ENCODE peak calls at places on chromosomes 6 and 20, in ten cellular contexts. E is cardiac muscle cell; P is right atrium auricular region; L is hepatocyte; U is CD8-positive, alpha-beta memory T cell; K is ascending aorta; O is psoas muscle; A is esophagus squamous epithelium; C is colonic mucosa; D is thoracic aorta. F is an unnamed sample. For H3K4me1, the result is how much of the 10 kb centered on the place peaks cover.

GRCh38 chr6:133411757-133412156 is 170.6 kb downstream of the EYA4 start:
- DNase-seq in L (no peak), K (no peak), E (no peak), U (no peak), A (no peak), O (no peak), P (no peak), D (no peak), C (no peak), F (no peak)

GRCh38 chr20:14951105-14951504 is 613.7 kb upstream of the FLRT3 start:
- DNase-seq in E (no peak), C (no peak), A (no peak), O (no peak), L (no peak), D (no peak), K (no peak), P (no peak), U (no peak), F (no peak)

GRCh38 chr6:42939810-42940167 is 10.5 kb downstream of the CNPY3 start:
- DNase-seq in E (no peak), D (no peak), P (no peak), K (no peak), C (no peak), L (no peak), O (no peak), U (no peak), A (no peak), F (no peak)

GRCh38 chr20:49964964-49965780 is 17.6 kb upstream of the SNAI1 start:
- DNase-seq in C (peak), D (no peak), K (no peak), E (peak), L (peak), O (no peak), U (no peak), P (no peak), A (no peak), F (no peak)

GRCh38 chr6:45423111-45423900 is 45.6 kb upstream of the SUPT3H start:
- DNase-seq in D (no peak), U (no peak), O (peak), C (no peak), P (no peak), A (no peak), K (no peak), L (peak), E (peak), F (no peak)

GRCh38 chr6:116008470-116009229 is 52.0 kb downstream of the FRK start:
- DNase-seq in A (no peak), L (no peak), U (no peak), O (peak), D (peak), K (no peak), E (no peak), P (no peak), C (no peak), F (no peak)

GRCh38 chr6:126721581-126722145 is 381.7 kb downstream of the CENPW start:
- DNase-seq in A (no peak), K (no peak), L (peak), E (no peak), O (no peak), U (no peak), P (no peak), D (no peak), C (no peak), F (no peak)

GRCh38 chr6:41022294-41022693 is 16.7 kb downstream of the UNC5CL start:
- DNase-seq in E (no peak), L (peak), O (no peak), D (no peak), C (no peak), U (no peak), K (no peak), A (no peak), P (no peak), F (no peak)

GRCh38 chr6:121305957-121306607 is 28.2 kb downstream of the TBC1D32 start:
- DNase-seq in O (no peak), A (no peak), C (no peak), U (no peak), K (no peak), D (no peak), L (peak), P (no peak), E (peak), F (no peak)

GRCh38 chr6:111423055-111423633 is 59.9 kb downstream of the REV3L start:
- DNase-seq in O (no peak), C (no peak), K (no peak), L (no peak), A (no peak), U (no peak), E (no peak), D (no peak), P (no peak), F (no peak)

GRCh38 chr6:151763938-151764680 is 43.4 kb upstream of the ESR1 start:
- DNase-seq in U (no peak), O (peak), L (peak), A (no peak), D (peak), P (peak), E (peak), K (peak), C (peak), F (peak)

GRCh38 chr6:136586295-136586694 is 36.1 kb upstream of the MAP7 start:
- DNase-seq in P (no peak), D (no peak), L (peak), C (no peak), A (no peak), U (no peak), O (no peak), K (no peak), E (no peak), F (no peak)

GRCh38 chr6:113306552-113307145 is 550.5 kb upstream of the MARCKS start:
- DNase-seq in K (peak), D (no peak), E (peak), P (peak), O (peak), A (no peak), L (peak), U (no peak), C (peak), F (peak)

GRCh38 chr6:73203098-73203497 is 22.2 kb downstream of the KHDC1L start:
- DNase-seq in U (no peak), D (no peak), E (no peak), P (no peak), A (no peak), O (no peak), C (no peak), L (no peak), K (no peak), F (no peak)

GRCh38 chr6:73204252-73204651 is 21.0 kb downstream of the KHDC1L start:
- DNase-seq in O (no peak), L (no peak), D (no peak), C (no peak), K (no peak), U (no peak), P (no peak), E (no peak), A (no peak), F (no peak)

GRCh38 chr6:73200247-73200646 is 25.0 kb downstream of the KHDC1L start:
- DNase-seq in K (no peak), C (no peak), D (no peak), P (no peak), L (no peak), E (no peak), U (no peak), O (no peak), A (no peak), F (no peak)

GRCh38 chr6:73194744-73195143 is 30.6 kb downstream of the KHDC1L start:
- DNase-seq in O (no peak), A (no peak), L (no peak), U (no peak), K (no peak), P (no peak), C (no peak), E (no peak), D (no peak), F (no peak)

GRCh38 chr6:73200735-73201134 is 24.6 kb downstream of the KHDC1L start:
- DNase-seq in K (no peak), O (no peak), D (no peak), E (no peak), A (no peak), P (no peak), L (no peak), U (no peak), C (no peak), F (no peak)
- H3K4me1 ChIP-seq in K (under half), O (under half), D (under half), E (under half), A (under half), P (under half), L (under half), U (under half), C (under half), F (under half)

GRCh38 chr20:22544462-22544861 is 39.9 kb downstream of the FOXA2 start:
- DNase-seq in P (no peak), K (no peak), D (no peak), L (no peak), U (no peak), E (no peak), O (no peak), A (no peak), C (no peak), F (no peak)

GRCh38 chr20:22542427-22542826 is 41.9 kb downstream of the FOXA2 start:
- DNase-seq in U (no peak), D (no peak), P (no peak), C (no peak), E (no peak), O (no peak), K (no peak), L (no peak), A (no peak), F (no peak)

GRCh38 chr20:22545045-22545444 is 39.3 kb downstream of the FOXA2 start:
- DNase-seq in U (no peak), C (no peak), A (no peak), D (no peak), O (no peak), E (no peak), P (no peak), K (no peak), L (no peak), F (no peak)

GRCh38 chr20:22546344-22546743 is 38.0 kb downstream of the FOXA2 start:
- DNase-seq in C (no peak), A (no peak), P (no peak), O (no peak), L (no peak), E (no peak), U (no peak), K (no peak), D (no peak), F (no peak)

GRCh38 chr20:22548040-22548439 is 36.3 kb downstream of the FOXA2 start:
- DNase-seq in D (no peak), K (no peak), C (no peak), A (no peak), E (no peak), L (no peak), O (no peak), U (no peak), P (no peak), F (no peak)
- H3K4me1 ChIP-seq in D (under half), K (under half), C (under half), A (under half), E (under half), L (under half), O (under half), U (under half), P (under half), F (under half)

GRCh38 chr20:62363920-62364851 is 2.9 kb downstream of the LAMA5 start:
- DNase-seq in E (no peak), C (no peak), O (peak), A (no peak), L (peak), D (no peak), P (no peak), U (no peak), K (peak), F (no peak)
- H3K4me1 ChIP-seq in E (half or more), C (under half), O (half or more), A (half or more), L (half or more), D (half or more), P (half or more), U (under half), K (half or more), F (under half)

DNA sequence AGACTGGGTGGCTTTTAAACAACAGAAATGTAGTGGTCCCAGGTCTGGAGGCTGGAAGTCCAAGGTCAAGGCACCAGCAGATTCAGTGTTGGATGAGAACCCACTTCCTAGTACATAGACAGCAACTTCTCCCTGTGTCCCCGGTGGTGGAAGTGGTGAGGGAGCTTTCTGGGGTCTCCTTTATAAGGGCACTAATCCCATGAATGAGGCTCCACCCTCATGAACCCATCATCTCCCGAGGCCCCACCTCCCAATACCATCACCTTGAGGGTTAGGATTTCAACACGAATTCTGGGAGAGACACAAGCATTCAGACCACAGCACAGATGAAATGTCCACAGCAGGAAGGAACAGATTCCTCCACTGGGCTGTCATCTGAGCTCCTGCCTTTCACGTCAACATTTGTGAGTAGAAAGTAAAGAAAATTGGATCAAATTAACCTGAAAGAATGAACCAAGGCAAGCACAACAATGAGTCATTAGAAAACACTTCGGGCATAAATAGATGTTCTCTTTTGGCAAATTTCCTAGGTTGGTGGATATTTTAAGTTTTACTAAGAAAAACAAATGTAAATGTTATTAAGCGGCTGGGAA is 130.7 kb downstream of the RNASET2 start:
- DNase-seq in O (no peak), E (no peak), A (no peak), L (no peak), P (no peak), K (no peak), U (no peak), D (no peak), C (no peak), F (no peak)
- H3K4me1 ChIP-seq in O (under half), E (under half), A (under half), L (under half), P (under half), K (under half), U (under half), D (under half), C (under half), F (under half)

GRCh38 chr6:158668707-158669103 is 18.9 kb downstream of the SYTL3 start:
- DNase-seq in C (no peak), O (no peak), K (peak), A (no peak), P (peak), L (no peak), U (no peak), D (no peak), E (no peak), F (no peak)
- H3K4me1 ChIP-seq in C (under half), O (half or more), K (under half), A (under half), P (under half), L (under half), U (under half), D (under half), E (under half), F (under half)

DNA sequence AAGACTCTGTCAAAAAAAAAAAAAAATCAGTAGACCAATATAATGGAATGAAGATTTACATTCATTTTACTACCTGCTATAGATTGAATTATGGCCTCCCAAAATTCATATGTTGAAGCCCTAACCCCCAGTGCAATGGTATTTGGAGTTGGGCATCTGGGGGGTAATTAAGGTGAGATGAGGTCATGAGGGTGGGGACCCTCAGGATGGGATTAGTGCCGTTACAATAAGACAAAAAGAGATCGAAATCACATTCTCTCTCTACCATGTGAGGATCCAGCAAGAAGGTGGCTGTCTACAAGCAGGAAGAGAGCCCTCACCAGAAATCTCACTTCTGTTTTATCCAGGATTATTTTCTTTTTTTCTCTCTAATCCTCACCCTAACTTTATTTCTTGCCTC is 100.6 kb upstream of the LOC128125822 start:
- DNase-seq in D (no peak), O (no peak), U (no peak), K (no peak), A (no peak), P (no peak), L (no peak), E (no peak), C (no peak), F (no peak)
- H3K4me1 ChIP-seq in D (under half), O (under half), U (under half), K (under half), A (under half), P (under half), L (under half), E (under half), C (under half), F (under half)

GRCh38 chr20:25315418-25316210 is 67.7 kb downstream of the PYGB start:
- DNase-seq in P (no peak), C (no peak), E (no peak), D (no peak), A (no peak), K (peak), O (no peak), L (no peak), U (no peak), F (no peak)
- H3K4me1 ChIP-seq in P (under half), C (under half), E (under half), D (under half), A (under half), K (under half), O (under half), L (under half), U (under half), F (under half)

DNA sequence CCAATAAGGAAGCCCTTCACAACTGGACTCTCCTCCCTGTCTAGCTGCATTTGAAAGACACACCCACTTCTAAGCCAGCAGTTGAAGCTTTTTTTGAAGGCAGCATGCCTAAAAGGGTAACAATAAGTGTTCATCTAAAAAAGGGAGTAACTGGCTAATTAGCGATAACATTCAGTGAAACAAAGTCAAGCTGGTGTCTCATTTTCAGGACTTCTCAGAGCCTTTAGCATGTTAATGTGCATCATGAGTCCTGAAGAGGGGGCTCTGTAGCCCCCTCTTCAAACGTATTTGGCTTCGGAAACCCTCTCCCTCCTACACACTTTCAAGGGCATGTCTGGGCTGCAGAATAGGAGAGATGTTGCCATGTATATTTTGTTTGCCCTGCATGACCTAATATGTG is 28.1 kb downstream of the SLC22A23 start:
- DNase-seq in E (no peak), L (no peak), D (no peak), K (no peak), A (no peak), C (no peak), P (no peak), U (no peak), O (no peak), F (no peak)
- H3K4me1 ChIP-seq in E (under half), L (under half), D (under half), K (under half), A (half or more), C (under half), P (under half), U (under half), O (under half), F (under half)

F was measured in iPS DF 6.9.